ENCODE peak calls at places on chromosomes 5 and 9, in four cellular contexts. C is K562, F is HepG2, X is H1. Y is an unnamed sample.

GRCh38 chr9:131954299-131954698 is 125.4 kb downstream of the MED27 start:
- DNase-seq in C (peak; percentile 7), X (no peak), F (no peak), Y (peak; percentile 3)

GRCh38 chr9:137167113-137167751 is 2.6 kb downstream of the LRRC26 start:
- DNase-seq in X (no peak), C (peak; percentile 42), F (no peak), Y (no peak)

GRCh38 chr9:85569988-85570387 is 171.8 kb downstream of the AGTPBP1 start:
- DNase-seq in X (no peak), C (peak; percentile 3), F (no peak), Y (peak; percentile 19)

GRCh38 chr9:33921967-33922895 is 105.3 kb downstream of the UBE2R2 start:
- DNase-seq in X (no peak), C (peak; percentile 29), F (peak; percentile 21), Y (peak; percentile 7)

GRCh38 chr9:133572821-133573361 is 36.3 kb downstream of the FAM163B start:
- DNase-seq in X (no peak), C (no peak), F (no peak), Y (no peak)

GRCh38 chr5:143870871-143871632 is 59.1 kb downstream of the HMHB1 start:
- DNase-seq in C (no peak), X (peak; percentile 53), F (no peak), Y (no peak)

GRCh38 chr5:174723315-174723978 is 935 bp upstream of the MSX2 start:
- DNase-seq in F (no peak), X (no peak), C (no peak), Y (no peak)

GRCh38 chr5:159163700-159164044 is 45.7 kb downstream of the RNF145 start:
- DNase-seq in C (no peak), X (no peak), F (no peak), Y (no peak)

GRCh38 chr5:61599370-61600140 is 267.5 kb downstream of the ZSWIM6 start:
- DNase-seq in X (no peak), F (peak; percentile 7), C (no peak), Y (no peak)

GRCh38 chr9:81116340-81117207 is 572.8 kb downstream of the TLE1 start:
- DNase-seq in C (no peak), X (no peak), F (no peak), Y (no peak)

GRCh38 chr9:2418619-2419018 is 203.0 kb upstream of the VLDLR start:
- DNase-seq in X (no peak), F (no peak), C (peak; percentile 1), Y (no peak)

GRCh38 chr5:10595305-10595677 is 31.4 kb downstream of the ANKRD33B start:
- DNase-seq in F (no peak), C (no peak), X (no peak), Y (no peak)

GRCh38 chr9:27487927-27488326 is 36.2 kb upstream of the IFNK start:
- DNase-seq in C (no peak), F (no peak), X (no peak), Y (no peak)

GRCh38 chr5:80754900-80755299 is 100.1 kb upstream of the DHFR start:
- DNase-seq in X (no peak), F (no peak), C (no peak), Y (no peak)

GRCh38 chr5:145495741-145496140 is 339.4 kb downstream of the PRELID2 start:
- DNase-seq in C (no peak), F (peak; percentile 2), X (no peak), Y (peak; percentile 89)

GRCh38 chr5:109191153-109191558 is 218.6 kb downstream of the PJA2 start:
- DNase-seq in C (peak; percentile 82), F (no peak), X (no peak), Y (peak; percentile 64)

GRCh38 chr5:1806199-1806598 is 5.0 kb downstream of the NDUFS6 start:
- DNase-seq in F (no peak), X (no peak), C (no peak), Y (no peak)

GRCh38 chr5:125189451-125190051 is 443.1 kb upstream of the ZNF608 start:
- DNase-seq in F (no peak), X (no peak), C (no peak), Y (peak; percentile 2)

GRCh38 chr9:137026828-137027227 is 1.2 kb downstream of the ABCA2 start:
- DNase-seq in C (no peak), F (no peak), X (no peak), Y (no peak)

GRCh38 chr9:120925535-120926396 is 830 bp downstream of the TRAF1 start:
- DNase-seq in C (peak; percentile 83), F (no peak), X (no peak), Y (no peak)

GRCh38 chr5:84249918-84250635 is 134.6 kb downstream of the EDIL3 start:
- DNase-seq in C (no peak), X (peak; percentile 15), F (no peak), Y (no peak)

GRCh38 chr5:142255831-142256230 is 69.0 kb downstream of the SPRY4 start:
- DNase-seq in X (no peak), F (no peak), C (no peak), Y (no peak)

GRCh38 chr5:90434116-90434714 is 24.7 kb upstream of the CETN3 start:
- DNase-seq in C (peak; percentile 77), X (peak; percentile 21), F (peak; percentile 39), Y (peak; percentile 31)

GRCh38 chr9:35790385-35791291 is 753 bp upstream of the NPR2 start:
- DNase-seq in F (peak; percentile 49), X (no peak), C (peak; percentile 70), Y (no peak)

GRCh38 chr9:17219261-17219660 is 84.4 kb downstream of the CNTLN start:
- DNase-seq in C (no peak), X (no peak), F (no peak), Y (no peak)

GRCh38 chr5:72355706-72356299 is 35.6 kb downstream of the PTCD2 start:
- DNase-seq in F (no peak), C (no peak), X (no peak), Y (no peak)

GRCh38 chr5:98307811-98308210 is 465.7 kb upstream of the RGMB start:
- DNase-seq in X (no peak), C (no peak), F (no peak), Y (no peak)

GRCh38 chr9:82532504-82532903 is 530.4 kb downstream of the RASEF start:
- DNase-seq in F (peak; percentile 13), X (no peak), C (no peak), Y (no peak)

GRCh38 chr5:65334077-65334476 is 147.6 kb downstream of the ADAMTS6 start:
- DNase-seq in F (no peak), X (no peak), C (no peak), Y (no peak)

DNA sequence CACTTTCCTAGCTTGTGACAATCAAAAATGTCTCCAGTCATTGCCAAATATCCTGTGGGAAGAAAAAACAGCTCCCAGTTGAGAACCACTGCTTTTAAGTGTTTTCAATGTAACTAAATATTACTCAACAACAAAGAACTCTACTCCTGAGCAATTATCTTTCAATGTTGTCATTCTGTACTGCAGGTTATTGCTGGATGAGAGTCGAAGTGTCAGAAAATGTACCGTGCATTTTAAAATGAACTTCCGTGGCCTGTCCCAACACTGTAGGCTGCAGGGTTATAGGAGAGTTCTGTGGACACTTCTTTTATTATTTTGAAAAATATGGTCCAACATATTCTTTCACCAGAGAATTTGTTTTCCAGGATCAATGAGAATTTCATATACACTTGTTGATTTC is 34.8 kb upstream of the AGXT2 start:
- DNase-seq in X (no peak), F (no peak), C (no peak), Y (no peak)
- TF ChIP-seq SRF in X (no peak), F (no peak), C (no peak), Y (no peak)

GRCh38 chr5:28495876-28496275 is 1457.5 kb upstream of the CDH9 start:
- DNase-seq in F (no peak), C (no peak), X (no peak), Y (no peak)

GRCh38 chr5:28505121-28505520 is 1466.7 kb upstream of the CDH9 start:
- DNase-seq in C (no peak), X (no peak), F (no peak), Y (no peak)

GRCh38 chr5:28500511-28500910 is 1462.1 kb upstream of the CDH9 start:
- DNase-seq in C (no peak), F (no peak), X (no peak), Y (no peak)

DNA sequence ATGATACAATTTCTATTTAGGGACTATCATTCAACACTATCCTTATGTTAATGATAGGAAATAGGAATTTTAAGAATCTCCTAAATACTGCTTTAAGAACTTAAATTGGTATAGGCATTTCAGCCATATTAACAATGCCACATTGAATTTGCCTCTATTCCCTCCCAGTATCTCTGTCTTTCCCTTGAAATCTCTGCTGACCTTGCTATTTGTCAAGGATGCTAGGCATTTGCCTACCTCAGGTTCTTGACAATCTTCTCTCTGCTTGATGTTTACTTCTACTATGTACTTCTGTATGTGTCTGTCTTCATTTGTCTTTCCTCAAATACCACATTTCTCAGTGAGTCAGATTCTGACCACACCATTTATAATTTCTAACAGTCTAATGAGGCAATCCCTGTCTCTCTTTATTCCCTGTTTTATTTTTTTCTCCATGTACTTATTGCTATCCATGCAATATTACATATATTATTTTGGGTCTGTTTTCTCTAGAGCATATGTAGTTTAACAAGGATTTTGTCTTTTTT is 1461.4 kb upstream of the CDH9 start:
- DNase-seq in X (no peak), C (no peak), F (no peak), Y (no peak)
- TF ChIP-seq FOSL1 in X (no peak), C (no peak), F (no peak), Y (no peak)

DNA sequence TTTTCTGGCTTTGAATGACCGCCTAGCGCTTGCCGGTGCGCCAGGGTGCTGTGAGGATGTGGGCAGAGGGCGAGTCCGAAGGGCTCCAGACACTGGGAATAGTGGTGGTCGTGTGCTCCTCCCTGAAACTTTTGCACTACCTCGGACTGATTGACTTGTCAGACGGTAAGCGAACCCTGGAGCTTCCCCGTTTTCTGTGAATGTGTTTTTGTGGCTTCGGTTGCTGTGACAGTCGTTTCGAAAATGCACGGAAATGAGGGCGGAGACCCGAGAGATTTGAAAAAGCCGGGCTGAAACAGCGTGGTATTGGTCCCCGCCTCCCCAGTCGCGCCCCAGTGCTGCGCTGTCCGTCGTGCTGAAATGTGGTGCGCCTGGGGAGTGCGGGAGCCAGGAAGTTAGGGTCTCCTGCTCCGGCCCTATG is 102.5 kb upstream of the GABRP start:
- DNase-seq in C (peak; percentile 26), F (no peak), X (no peak), Y (no peak)
- TF ChIP-seq SRF in C (no peak), F (no peak), X (no peak), Y (no peak)

GRCh38 chr5:180647941-180648500 is 1.4 kb downstream of the FLT4 start:
- DNase-seq in C (no peak), F (no peak), X (no peak), Y (no peak)

GRCh38 chr5:180649297-180650039 is at the start of gene FLT4:
- DNase-seq in X (no peak), F (no peak), C (no peak), Y (no peak)

GRCh38 chr5:180647465-180647864 is 1.9 kb downstream of the FLT4 start:
- DNase-seq in F (no peak), C (no peak), X (no peak), Y (no peak)

GRCh38 chr5:180646963-180647305 is 2.5 kb downstream of the FLT4 start:
- DNase-seq in F (no peak), X (no peak), C (no peak), Y (no peak)

DNA sequence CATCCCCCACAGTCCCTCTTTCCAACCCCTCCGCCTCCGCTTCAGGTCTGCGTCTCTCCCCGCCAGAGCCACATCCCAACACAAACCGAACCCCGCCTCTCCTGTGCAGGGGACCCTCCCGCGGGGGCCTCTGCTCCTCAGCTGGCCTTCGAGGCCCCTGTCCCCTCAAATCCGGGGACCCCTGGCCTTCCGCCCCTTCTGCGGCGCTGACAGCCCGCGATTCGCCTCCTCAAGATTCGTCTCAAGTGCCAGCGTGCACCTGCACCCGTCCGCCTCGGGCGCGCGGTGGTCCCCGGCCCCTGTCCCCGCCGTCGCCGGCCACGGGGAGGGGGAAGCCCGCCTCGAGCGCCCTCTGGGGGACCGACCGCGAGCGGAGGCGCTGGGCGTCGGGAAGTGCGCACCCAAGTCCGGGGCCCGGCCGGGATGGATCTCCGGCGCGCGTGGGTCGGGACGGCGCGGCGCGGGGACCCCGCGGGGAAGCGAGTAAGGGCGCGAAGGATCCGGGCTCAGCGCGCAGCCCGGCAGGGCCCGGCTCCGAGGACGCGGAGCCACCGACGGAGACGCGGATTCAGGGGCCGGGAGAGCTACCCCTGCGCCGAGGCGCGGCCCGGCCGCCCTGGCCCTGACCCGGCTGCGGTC is 623 bp downstream of the FLT4 start:
- DNase-seq in F (no peak), C (peak; percentile 32), X (no peak), Y (no peak)
- TF ChIP-seq FOSL1 in F (no peak), C (no peak), X (no peak), Y (no peak)

Y was measured in HCT116.